ENCODE peak calls at places on chromosomes 13 and 19, in six cellular contexts. O is fibroblast of lung, A is mammary epithelial cell, V is H9, E is neural progenitor cell, C is hepatocyte. U is an unnamed sample.

GRCh38 chr13:79637086-79637763 is 156.3 kb downstream of the NDFIP2 start:
- DNase-seq in E (no peak), A (no peak), C (no peak), O (peak; percentile 9), V (no peak), U (no peak)

GRCh38 chr19:45442927-45443461 is 19.3 kb upstream of the ERCC1 start:
- DNase-seq in A (no peak), V (peak; percentile 68), E (peak; percentile 55), C (peak; percentile 63), O (peak; percentile 36), U (peak; percentile 19)

GRCh38 chr19:35120492-35120891 is 4.9 kb downstream of the FXYD3 start:
- DNase-seq in O (peak; percentile 58), C (no peak), A (peak; percentile 98), V (no peak), E (no peak), U (peak; percentile 88)

GRCh38 chr19:44816301-44816700 is 7.4 kb downstream of the BCAM start:
- DNase-seq in C (no peak), E (no peak), V (no peak), O (no peak), A (no peak), U (no peak)

GRCh38 chr19:10510301-10510802 is 6.9 kb downstream of the S1PR5 start:
- DNase-seq in A (peak; percentile 72), O (no peak), E (peak; percentile 64), C (peak; percentile 30), V (peak; percentile 74), U (peak; percentile 50)

GRCh38 chr19:18428837-18429674 is 8.9 kb downstream of the ISYNA1 start:
- DNase-seq in C (peak; percentile 93), O (peak; percentile 79), A (no peak), V (peak; percentile 93), E (peak; percentile 98), U (no peak)

GRCh38 chr19:1066748-1067340 is at the start of gene ARHGAP45:
- DNase-seq in O (no peak), C (peak; percentile 63), E (peak; percentile 52), V (no peak), A (no peak), U (peak; percentile 48)

GRCh38 chr19:40335101-40335500 is 13.1 kb downstream of the C19orf47 start:
- DNase-seq in A (no peak), E (no peak), C (no peak), O (no peak), V (no peak), U (no peak)

GRCh38 chr19:46818812-46819211 is 30.4 kb upstream of the SLC1A5 start:
- DNase-seq in V (peak; percentile 43), A (no peak), E (no peak), O (peak; percentile 10), C (no peak), U (peak; percentile 19)

GRCh38 chr19:13014101-13014920 is 19.0 kb downstream of the NFIX start:
- DNase-seq in A (peak; percentile 66), C (no peak), O (peak; percentile 61), E (peak; percentile 82), V (peak; percentile 64), U (peak; percentile 76)

GRCh38 chr19:7506385-7507328 is 9.2 kb upstream of the ZNF358 start:
- DNase-seq in A (peak; percentile 72), O (peak; percentile 75), V (peak; percentile 99), C (peak; percentile 64), E (peak; percentile 91), U (peak; percentile 99)

GRCh38 chr13:112720814-112721197 is 31.0 kb downstream of the ATP11A start:
- DNase-seq in E (no peak), C (no peak), A (no peak), O (no peak), V (no peak), U (no peak)

GRCh38 chr19:11033763-11034162 is 55.5 kb upstream of the LDLR start:
- DNase-seq in V (no peak), O (no peak), C (no peak), A (no peak), E (no peak), U (no peak)

GRCh38 chr19:5001547-5002131 is 32.7 kb downstream of the KDM4B start:
- DNase-seq in V (peak; percentile 61), C (peak; percentile 50), E (peak; percentile 61), O (peak; percentile 57), A (peak; percentile 25), U (peak; percentile 76)

GRCh38 chr19:5002143-5002542 is 33.2 kb downstream of the KDM4B start:
- DNase-seq in E (no peak), O (peak; percentile 82), V (no peak), A (peak; percentile 73), C (no peak), U (peak; percentile 96)

GRCh38 chr19:4993683-4994082 is 24.8 kb downstream of the KDM4B start:
- DNase-seq in C (no peak), V (no peak), E (no peak), A (no peak), O (no peak), U (peak; percentile 50)

GRCh38 chr19:5000120-5000611 is 31.3 kb downstream of the KDM4B start:
- DNase-seq in V (no peak), O (no peak), A (no peak), E (no peak), C (no peak), U (no peak)

DNA sequence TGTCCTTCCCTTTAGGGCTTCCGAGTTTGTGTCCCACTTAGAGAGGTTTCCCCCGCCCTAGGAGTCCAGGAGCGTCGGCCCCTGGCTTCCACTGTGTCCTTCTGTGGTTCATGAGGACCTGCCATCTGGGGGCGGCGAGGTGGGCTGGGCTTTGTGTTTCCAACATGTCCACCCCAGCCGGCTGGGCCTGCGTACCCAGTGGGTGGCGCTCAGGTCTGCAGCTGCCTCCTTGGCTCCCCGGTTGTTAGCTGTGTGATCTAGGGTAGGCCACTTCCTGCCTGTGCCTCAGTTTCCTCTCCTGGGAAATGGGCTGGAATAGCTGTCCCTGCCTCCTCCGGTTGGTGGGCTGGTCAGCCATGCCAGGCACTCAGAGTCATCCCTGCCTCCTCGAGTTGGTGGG is 28.4 kb downstream of the KDM4B start:
- DNase-seq in E (no peak), C (no peak), A (no peak), O (no peak), V (no peak), U (no peak)
- H3K79me2 ChIP-seq in E (peaks cover 90% of the 10 kb centered on the region), C (peaks cover 93% of the 10 kb centered on the region), A (peaks cover 96% of the 10 kb centered on the region), O (peaks cover 8% of the 10 kb centered on the region), V (peaks cover 2% of the 10 kb centered on the region), U (peaks cover 84% of the 10 kb centered on the region)

GRCh38 chr19:2456301-2456570 is 523 bp downstream of the LMNB2 start:
- DNase-seq in A (no peak), E (no peak), V (no peak), C (no peak), O (no peak), U (no peak)
- H3K79me2 ChIP-seq in A (peaks cover 61% of the 10 kb centered on the region), E (peaks cover 54% of the 10 kb centered on the region), V (peaks cover 21% of the 10 kb centered on the region), C (peaks cover 54% of the 10 kb centered on the region), O (peaks cover 54% of the 10 kb centered on the region), U (peaks cover 63% of the 10 kb centered on the region)

GRCh38 chr13:44557986-44558385 is 18.1 kb downstream of the TSC22D1 start:
- DNase-seq in C (no peak), E (no peak), A (no peak), V (no peak), O (no peak), U (no peak)
- H3K79me2 ChIP-seq in C (peaks cover 89% of the 10 kb centered on the region), E (peaks cover 100% of the 10 kb centered on the region), A (peaks cover 56% of the 10 kb centered on the region), V (peaks cover 22% of the 10 kb centered on the region), O (peaks cover 24% of the 10 kb centered on the region), U (peaks cover 85% of the 10 kb centered on the region)

DNA sequence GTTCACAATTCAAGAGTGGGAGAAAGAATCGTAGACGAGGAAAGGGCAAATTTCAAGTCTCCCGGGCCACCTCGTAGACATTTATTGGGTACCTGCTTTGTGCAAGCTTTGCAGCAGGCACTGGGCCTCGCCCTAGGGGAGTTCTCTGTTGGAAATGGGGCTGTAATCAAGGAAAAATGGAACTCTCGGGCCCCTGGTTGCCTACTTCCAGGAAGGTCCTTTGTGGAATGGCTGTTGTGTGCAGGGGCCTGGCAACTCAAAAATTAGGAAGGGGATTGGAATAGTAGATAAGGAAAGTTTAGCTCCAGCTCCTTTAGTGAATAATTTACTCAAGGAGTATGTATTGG is 612 bp downstream of the ZNF526 start:
- DNase-seq in C (no peak), O (no peak), V (no peak), A (no peak), E (peak; percentile 13), U (no peak)
- H3K79me2 ChIP-seq in C (peaks cover 62% of the 10 kb centered on the region), O (peaks cover 58% of the 10 kb centered on the region), V (peaks cover 6% of the 10 kb centered on the region), A (peaks cover 75% of the 10 kb centered on the region), E (peaks cover 54% of the 10 kb centered on the region), U (peaks cover 52% of the 10 kb centered on the region)

GRCh38 chr13:106526748-106527488 is 8.5 kb downstream of the EFNB2 start:
- DNase-seq in V (peak; percentile 65), O (no peak), E (no peak), C (no peak), A (no peak), U (no peak)
- H3K79me2 ChIP-seq in V (peaks cover 10% of the 10 kb centered on the region), O (peaks cover 61% of the 10 kb centered on the region), E (peaks cover 100% of the 10 kb centered on the region), C (peaks cover 100% of the 10 kb centered on the region), A (peaks cover 100% of the 10 kb centered on the region), U (peaks cover 99% of the 10 kb centered on the region)

GRCh38 chr19:55244004-55244680 is 14.7 kb downstream of the PPP6R1 start:
- DNase-seq in V (no peak), A (no peak), E (no peak), C (no peak), O (no peak), U (no peak)
- H3K79me2 ChIP-seq in V (peaks cover 2% of the 10 kb centered on the region), A (peaks cover 40% of the 10 kb centered on the region), E (peaks cover 16% of the 10 kb centered on the region), C (peaks cover 24% of the 10 kb centered on the region), O (peaks cover 24% of the 10 kb centered on the region), U (peaks cover 36% of the 10 kb centered on the region)

U was measured in PC-3.